ENCODE peak calls at places on chromosome 5, in four cellular contexts. X, W, O and D are unnamed samples.

GRCh38 chr5:16945163-16945562 is 9.1 kb upstream of the MYO10 start:
- DNase-seq in X (no peak), W (no peak), O (no peak), D (no peak)

GRCh38 chr5:71769265-71769664 is 50.2 kb downstream of the CARTPT start:
- DNase-seq in X (no peak), W (no peak), O (no peak), D (no peak)

GRCh38 chr5:82165740-82166530 is 112.2 kb downstream of the RPS23 start:
- DNase-seq in X (peak), W (no peak), O (peak), D (no peak)

GRCh38 chr5:145471831-145472616 is 363.1 kb downstream of the PRELID2 start:
- DNase-seq in X (no peak), W (no peak), O (no peak), D (no peak)

GRCh38 chr5:116308391-116308790 is 223.6 kb downstream of the COMMD10 start:
- DNase-seq in X (no peak), W (no peak), O (no peak), D (no peak)

GRCh38 chr5:8306289-8306688 is 437.3 kb downstream of the MTRR start:
- DNase-seq in X (no peak), W (no peak), O (no peak), D (no peak)

GRCh38 chr5:150503977-150504620 is 3.8 kb upstream of the NDST1 start:
- DNase-seq in X (peak), W (no peak), O (no peak), D (no peak)

GRCh38 chr5:32225445-32225844 is 51.3 kb upstream of the GOLPH3 start:
- DNase-seq in X (no peak), W (no peak), O (no peak), D (no peak)

GRCh38 chr5:159208508-159209437 is 580 bp downstream of the RNF145 start:
- DNase-seq in X (peak), W (peak), O (peak), D (no peak)

GRCh38 chr5:151912360-151912759 is 12.3 kb downstream of the GLRA1 start:
- DNase-seq in X (no peak), W (no peak), O (no peak), D (no peak)

GRCh38 chr5:99773290-99773689 is 761.9 kb upstream of the FAM174A start:
- DNase-seq in X (no peak), W (no peak), O (no peak), D (no peak)

GRCh38 chr5:35780236-35780635 is 76.5 kb upstream of the IL7R start:
- DNase-seq in X (no peak), W (no peak), O (no peak), D (no peak)

GRCh38 chr5:2009986-2010914 is 127.5 kb upstream of the IRX4 start:
- DNase-seq in X (no peak), W (no peak), O (no peak), D (no peak)